ENCODE peak calls at places on chromosome 13, in five cellular contexts. J, R, N, A and G are unnamed samples.

GRCh38 chr13:78247362-78247761 is 328.7 kb upstream of the EDNRB start:
- DNase-seq in J (no peak), R (no peak), N (no peak), A (no peak), G (no peak)

GRCh38 chr13:39297664-39298171 is 259.5 kb downstream of the NHLRC3 start:
- DNase-seq in J (peak; percentile 24), R (no peak), N (no peak), A (no peak), G (peak; percentile 36)

GRCh38 chr13:22049384-22049783 is 378.5 kb downstream of the FGF9 start:
- DNase-seq in J (peak; percentile 50), R (no peak), N (no peak), A (peak; percentile 17), G (no peak)

GRCh38 chr13:91248249-91248648 is 99.2 kb upstream of the MIR17HG start:
- DNase-seq in J (no peak), R (no peak), N (no peak), A (no peak), G (no peak)

GRCh38 chr13:42997381-42997780 is 5.3 kb upstream of the EPSTI1 start:
- DNase-seq in J (peak; percentile 40), R (no peak), N (no peak), A (peak; percentile 43), G (no peak)

GRCh38 chr13:44573790-44574465 is 2.2 kb downstream of the TSC22D1 start:
- DNase-seq in J (peak; percentile 67), R (no peak), N (no peak), A (peak; percentile 50), G (peak; percentile 24)

GRCh38 chr13:63438951-63439350 is 2023.3 kb upstream of the PCDH20 start:
- DNase-seq in J (no peak), R (no peak), N (no peak), A (no peak), G (no peak)

GRCh38 chr13:112705286-112705685 is 15.4 kb downstream of the ATP11A start:
- DNase-seq in J (no peak), R (no peak), N (no peak), A (no peak), G (no peak)

GRCh38 chr13:89383891-89384290 is 1712.7 kb downstream of the SLITRK5 start:
- DNase-seq in J (no peak), R (no peak), N (no peak), A (no peak), G (no peak)

GRCh38 chr13:27226991-27227390 is 24.4 kb upstream of the RPL21 start:
- DNase-seq in J (no peak), R (no peak), N (no peak), A (no peak), G (no peak)

GRCh38 chr13:90918551-90918950 is 428.9 kb upstream of the MIR17HG start:
- DNase-seq in J (peak; percentile 12), R (no peak), N (no peak), A (peak; percentile 93), G (no peak)

GRCh38 chr13:96391606-96392005 is 301.7 kb downstream of the HS6ST3 start:
- DNase-seq in J (no peak), R (no peak), N (no peak), A (no peak), G (no peak)

GRCh38 chr13:89279374-89279773 is 1608.2 kb downstream of the SLITRK5 start:
- DNase-seq in J (no peak), R (no peak), N (no peak), A (peak; percentile 85), G (no peak)

GRCh38 chr13:43132911-43133310 is 109.5 kb downstream of the DNAJC15 start:
- DNase-seq in J (no peak), R (no peak), N (no peak), A (no peak), G (no peak)

GRCh38 chr13:51332566-51333361 is 6.7 kb upstream of the SERPINE3 start:
- DNase-seq in J (no peak), R (no peak), N (no peak), A (no peak), G (peak; percentile 93)

GRCh38 chr13:97125810-97126738 is 96.1 kb upstream of the MBNL2 start:
- DNase-seq in J (peak; percentile 39), R (no peak), N (no peak), A (no peak), G (no peak)

GRCh38 chr13:53191091-53191490 is 162.5 kb downstream of the OLFM4 start:
- DNase-seq in J (peak; percentile 11), R (no peak), N (peak; percentile 75), A (no peak), G (peak; percentile 67)

GRCh38 chr13:51726446-51727185 is 77.3 kb downstream of the DHRS12 start:
- DNase-seq in J (peak; percentile 90), R (no peak), N (no peak), A (peak; percentile 46), G (peak; percentile 79)

GRCh38 chr13:97344250-97345175 is 89.5 kb upstream of the RAP2A start:
- DNase-seq in J (peak; percentile 61), R (no peak), N (peak; percentile 32), A (peak; percentile 70), G (peak; percentile 71)

GRCh38 chr13:51913421-51914136 is 51.8 kb downstream of the CCDC70 start:
- DNase-seq in J (no peak), R (no peak), N (no peak), A (no peak), G (no peak)

GRCh38 chr13:97122381-97122996 is 99.6 kb upstream of the MBNL2 start:
- DNase-seq in J (peak; percentile 73), R (no peak), N (no peak), A (peak; percentile 63), G (peak; percentile 78)

GRCh38 chr13:74767031-74767430 is 632.8 kb upstream of the KLF12 start:
- DNase-seq in J (peak; percentile 66), R (no peak), N (no peak), A (peak; percentile 38), G (peak; percentile 54)

GRCh38 chr13:28637714-28638355 is 21.1 kb upstream of the POMP start:
- DNase-seq in J (no peak), R (no peak), N (no peak), A (peak; percentile 40), G (no peak)

GRCh38 chr13:83819611-83820010 is 62.7 kb downstream of the SLITRK1 start:
- DNase-seq in J (peak; percentile 3), R (no peak), N (no peak), A (no peak), G (no peak)

GRCh38 chr13:94858856-94859811 is 146.8 kb upstream of the SOX21 start:
- DNase-seq in J (peak; percentile 5), R (no peak), N (no peak), A (peak; percentile 94), G (no peak)

GRCh38 chr13:64531400-64531799 is 2698.7 kb downstream of the PCDH9 start:
- DNase-seq in J (no peak), R (no peak), N (no peak), A (no peak), G (no peak)

GRCh38 chr13:93875527-93875926 is 604.0 kb downstream of the DCT start:
- DNase-seq in J (peak; percentile 82), R (no peak), N (no peak), A (no peak), G (no peak)

GRCh38 chr13:95050800-95051620 is 250.2 kb downstream of the ABCC4 start:
- DNase-seq in J (no peak), R (no peak), N (no peak), A (no peak), G (no peak)

GRCh38 chr13:109162248-109163051 is 533.0 kb downstream of the MYO16 start:
- DNase-seq in J (no peak), R (no peak), N (no peak), A (no peak), G (peak; percentile 9)

GRCh38 chr13:109213714-109214113 is 572.7 kb downstream of the IRS2 start:
- DNase-seq in J (no peak), R (no peak), N (no peak), A (no peak), G (no peak)

GRCh38 chr13:28451482-28452217 is 43.3 kb downstream of the FLT1 start:
- DNase-seq in J (no peak), R (no peak), N (no peak), A (no peak), G (peak; percentile 46)

GRCh38 chr13:48493851-48494250 is 39.0 kb downstream of the RCBTB2 start:
- DNase-seq in J (peak; percentile 12), R (no peak), N (no peak), A (no peak), G (no peak)

GRCh38 chr13:113836917-113837553 is 26.8 kb downstream of the GAS6 start:
- DNase-seq in J (peak; percentile 85), R (no peak), N (no peak), A (peak; percentile 95), G (no peak)
- H3K14ac ChIP-seq in J (peak overlapping the region; percentile 99), R (no peak overlapping the region), N (peak overlapping the region; percentile 91), A (peak overlapping the region; percentile 90), G (peak overlapping the region; percentile 59)

GRCh38 chr13:98540476-98540875 is 36.4 kb downstream of the STK24 start:
- DNase-seq in J (no peak), R (no peak), N (no peak), A (no peak), G (no peak)
- H3K4me1 ChIP-seq in J (peaks cover 27% of the 10 kb centered on the region), R (peaks cover 22% of the 10 kb centered on the region), N (peaks cover 20% of the 10 kb centered on the region), A (peaks cover 18% of the 10 kb centered on the region), G (peaks cover 6% of the 10 kb centered on the region)

GRCh38 chr13:33624253-33624652 is 193.7 kb upstream of the RFC3 start:
- DNase-seq in J (no peak), R (no peak), N (no peak), A (no peak), G (no peak)

GRCh38 chr13:33629610-33630009 is 188.3 kb upstream of the RFC3 start:
- DNase-seq in J (no peak), R (no peak), N (no peak), A (no peak), G (no peak)

GRCh38 chr13:33628662-33629061 is 189.3 kb upstream of the RFC3 start:
- DNase-seq in J (no peak), R (no peak), N (no peak), A (no peak), G (no peak)

GRCh38 chr13:33624740-33625139 is 193.2 kb upstream of the RFC3 start:
- DNase-seq in J (no peak), R (no peak), N (no peak), A (no peak), G (no peak)

GRCh38 chr13:33626407-33626806 is 191.5 kb upstream of the RFC3 start:
- DNase-seq in J (no peak), R (no peak), N (no peak), A (no peak), G (no peak)
- H3K9me3 ChIP-seq in J (no peaks in the 10 kb centered on the region), R (no peaks in the 10 kb centered on the region), N (no peaks in the 10 kb centered on the region), A (no peaks in the 10 kb centered on the region), G (no peaks in the 10 kb centered on the region)

DNA sequence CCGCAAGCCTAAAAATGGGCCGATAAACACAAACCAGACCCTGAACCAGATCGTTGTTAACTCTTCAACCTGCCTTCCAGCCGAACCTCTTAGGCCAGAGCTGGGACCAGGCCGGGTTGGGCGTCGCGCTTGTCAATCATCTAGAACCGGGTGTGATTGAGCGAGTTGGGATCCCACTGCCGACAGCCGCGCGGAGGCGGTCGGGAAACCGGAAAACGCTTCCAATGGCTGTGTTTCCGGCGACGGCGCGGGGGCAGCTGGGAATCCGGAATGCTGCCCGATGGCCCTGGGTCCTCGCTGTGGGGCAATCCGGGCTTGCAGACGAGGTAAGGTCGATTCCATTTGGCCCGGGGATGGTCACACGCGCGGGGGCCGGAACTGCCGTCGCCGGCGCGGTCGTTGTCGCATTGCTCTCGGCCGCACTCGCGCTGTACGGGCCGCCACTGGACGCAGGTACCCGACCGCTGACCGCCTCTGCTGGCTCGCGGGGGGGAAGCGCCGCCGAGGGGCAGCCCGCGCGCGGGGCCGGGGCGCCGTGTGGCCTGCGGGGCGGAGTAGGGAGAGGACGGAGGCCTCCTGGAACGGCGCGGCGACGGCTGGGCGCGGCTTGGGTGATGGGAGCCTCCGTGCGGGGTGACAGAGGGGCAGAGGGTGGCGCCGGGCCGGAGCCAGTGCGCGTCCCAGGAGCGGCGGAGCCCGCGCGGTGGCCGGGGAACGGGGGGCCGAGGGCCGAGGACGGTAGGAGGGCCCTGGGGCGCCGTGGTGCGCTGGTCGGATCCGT is at the start of gene NAXD:
- DNase-seq in J (peak; percentile 93), R (peak; percentile 91), N (peak; percentile 49), A (peak; percentile 94), G (peak; percentile 90)
- H3K14ac ChIP-seq in J (peak within 1 kb of the TSS; percentile 89), R (no peak within 1 kb of the TSS), N (peak within 1 kb of the TSS; percentile 2), A (peak within 1 kb of the TSS; percentile 98), G (peak within 1 kb of the TSS; percentile 96)